ENCODE peak calls at places on chromosome 22, in seven cellular contexts. One of them, this sample, is unnamed.

GRCh38 chr22:48167238-48167637 is 1404.8 kb downstream of the TBC1D22A start:
- DNase-seq in CD4-positive, alpha-beta T cell: no peak
- DNase-seq in right cardiac atrium: no peak
- DNase-seq in HL-60: no peak
- DNase-seq in GM23338: peak
- DNase-seq in epithelial cell of prostate: no peak
- DNase-seq in mammary epithelial cell: no peak
- DNase-seq in this sample: no peak

GRCh38 chr22:17853066-17853465 is 78.8 kb upstream of the BID start:
- DNase-seq in epithelial cell of prostate: no peak
- DNase-seq in HL-60: no peak
- DNase-seq in mammary epithelial cell: no peak
- DNase-seq in CD4-positive, alpha-beta T cell: no peak
- DNase-seq in right cardiac atrium: peak
- DNase-seq in GM23338: no peak
- DNase-seq in this sample: no peak

GRCh38 chr22:28917747-28918543 is 34.6 kb downstream of the ZNRF3 start:
- DNase-seq in epithelial cell of prostate: no peak
- DNase-seq in mammary epithelial cell: no peak
- DNase-seq in CD4-positive, alpha-beta T cell: no peak
- DNase-seq in HL-60: no peak
- DNase-seq in right cardiac atrium: no peak
- DNase-seq in GM23338: peak
- DNase-seq in this sample: no peak

GRCh38 chr22:48892571-48893287 is 934.9 kb downstream of the BRD1 start:
- DNase-seq in mammary epithelial cell: no peak
- DNase-seq in right cardiac atrium: no peak
- DNase-seq in HL-60: no peak
- DNase-seq in GM23338: no peak
- DNase-seq in epithelial cell of prostate: no peak
- DNase-seq in CD4-positive, alpha-beta T cell: no peak
- DNase-seq in this sample: no peak

GRCh38 chr22:50422961-50423815 is 51.6 kb downstream of the SBF1 start:
- DNase-seq in epithelial cell of prostate: no peak
- DNase-seq in right cardiac atrium: peak
- DNase-seq in GM23338: no peak
- DNase-seq in mammary epithelial cell: no peak
- DNase-seq in HL-60: no peak
- DNase-seq in CD4-positive, alpha-beta T cell: no peak
- DNase-seq in this sample: no peak

GRCh38 chr22:25374871-25375270 is 155.4 kb downstream of the CRYBB2 start:
- DNase-seq in GM23338: no peak
- DNase-seq in mammary epithelial cell: no peak
- DNase-seq in epithelial cell of prostate: no peak
- DNase-seq in HL-60: no peak
- DNase-seq in CD4-positive, alpha-beta T cell: no peak
- DNase-seq in right cardiac atrium: peak
- DNase-seq in this sample: no peak

GRCh38 chr22:37283393-37283937 is 1.2 kb downstream of the CYTH4 start:
- DNase-seq in HL-60: no peak
- DNase-seq in GM23338: peak
- DNase-seq in mammary epithelial cell: no peak
- DNase-seq in epithelial cell of prostate: no peak
- DNase-seq in right cardiac atrium: no peak
- DNase-seq in CD4-positive, alpha-beta T cell: peak
- DNase-seq in this sample: peak

GRCh38 chr22:25744694-25745093 is 2.7 kb downstream of the MYO18B start:
- DNase-seq in HL-60: no peak
- DNase-seq in epithelial cell of prostate: no peak
- DNase-seq in GM23338: no peak
- DNase-seq in CD4-positive, alpha-beta T cell: no peak
- DNase-seq in mammary epithelial cell: no peak
- DNase-seq in right cardiac atrium: no peak
- DNase-seq in this sample: no peak

GRCh38 chr22:31952459-31952858 is 8.1 kb downstream of the YWHAH start:
- DNase-seq in GM23338: no peak
- DNase-seq in HL-60: peak
- DNase-seq in mammary epithelial cell: peak
- DNase-seq in CD4-positive, alpha-beta T cell: no peak
- DNase-seq in right cardiac atrium: no peak
- DNase-seq in epithelial cell of prostate: peak
- DNase-seq in this sample: no peak

GRCh38 chr22:32375678-32376450 is 18.2 kb downstream of the RFPL3 start:
- DNase-seq in mammary epithelial cell: no peak
- DNase-seq in right cardiac atrium: no peak
- DNase-seq in HL-60: no peak
- DNase-seq in CD4-positive, alpha-beta T cell: no peak
- DNase-seq in epithelial cell of prostate: no peak
- DNase-seq in GM23338: no peak
- DNase-seq in this sample: no peak

GRCh38 chr22:28837640-28838039 is 37.3 kb upstream of the XBP1 start:
- DNase-seq in right cardiac atrium: no peak
- DNase-seq in CD4-positive, alpha-beta T cell: no peak
- DNase-seq in epithelial cell of prostate: no peak
- DNase-seq in GM23338: no peak
- DNase-seq in HL-60: no peak
- DNase-seq in mammary epithelial cell: no peak
- DNase-seq in this sample: no peak

GRCh38 chr22:36331306-36331911 is 56.4 kb downstream of the MYH9 start:
- DNase-seq in CD4-positive, alpha-beta T cell: peak
- DNase-seq in HL-60: peak
- DNase-seq in mammary epithelial cell: peak
- DNase-seq in GM23338: peak
- DNase-seq in right cardiac atrium: peak
- DNase-seq in epithelial cell of prostate: peak
- DNase-seq in this sample: peak

GRCh38 chr22:38244106-38244505 is 28.7 kb downstream of the TMEM184B start:
- DNase-seq in epithelial cell of prostate: no peak
- DNase-seq in GM23338: no peak
- DNase-seq in right cardiac atrium: no peak
- DNase-seq in mammary epithelial cell: peak
- DNase-seq in HL-60: no peak
- DNase-seq in CD4-positive, alpha-beta T cell: no peak
- DNase-seq in this sample: no peak

GRCh38 chr22:39343259-39344045 is 6.3 kb upstream of the SYNGR1 start:
- DNase-seq in mammary epithelial cell: peak
- DNase-seq in right cardiac atrium: peak
- DNase-seq in GM23338: peak
- DNase-seq in epithelial cell of prostate: no peak
- DNase-seq in HL-60: no peak
- DNase-seq in CD4-positive, alpha-beta T cell: peak
- DNase-seq in this sample: peak

GRCh38 chr22:44154431-44154942 is 26.2 kb upstream of the PARVG start:
- DNase-seq in right cardiac atrium: no peak
- DNase-seq in GM23338: no peak
- DNase-seq in mammary epithelial cell: no peak
- DNase-seq in HL-60: no peak
- DNase-seq in epithelial cell of prostate: no peak
- DNase-seq in CD4-positive, alpha-beta T cell: no peak
- DNase-seq in this sample: no peak

GRCh38 chr22:47847281-47847890 is 1084.9 kb downstream of the TBC1D22A start:
- DNase-seq in mammary epithelial cell: no peak
- DNase-seq in epithelial cell of prostate: no peak
- DNase-seq in GM23338: no peak
- DNase-seq in CD4-positive, alpha-beta T cell: no peak
- DNase-seq in HL-60: no peak
- DNase-seq in right cardiac atrium: no peak
- DNase-seq in this sample: no peak

GRCh38 chr22:36334838-36335603 is 52.7 kb downstream of the MYH9 start:
- DNase-seq in epithelial cell of prostate: no peak
- DNase-seq in mammary epithelial cell: peak
- DNase-seq in GM23338: no peak
- DNase-seq in CD4-positive, alpha-beta T cell: peak
- DNase-seq in right cardiac atrium: peak
- DNase-seq in HL-60: peak
- DNase-seq in this sample: peak

GRCh38 chr22:49880281-49880680 is 26.6 kb downstream of the ZBED4 start:
- DNase-seq in mammary epithelial cell: no peak
- DNase-seq in CD4-positive, alpha-beta T cell: no peak
- DNase-seq in GM23338: peak
- DNase-seq in epithelial cell of prostate: no peak
- DNase-seq in HL-60: no peak
- DNase-seq in right cardiac atrium: no peak
- DNase-seq in this sample: peak

GRCh38 chr22:37309221-37310074 is 27.1 kb downstream of the CYTH4 start:
- DNase-seq in right cardiac atrium: peak
- DNase-seq in mammary epithelial cell: no peak
- DNase-seq in HL-60: peak
- DNase-seq in GM23338: no peak
- DNase-seq in epithelial cell of prostate: no peak
- DNase-seq in CD4-positive, alpha-beta T cell: peak
- DNase-seq in this sample: peak

GRCh38 chr22:49365910-49366309 is 461.8 kb downstream of the BRD1 start:
- DNase-seq in HL-60: no peak
- DNase-seq in CD4-positive, alpha-beta T cell: no peak
- DNase-seq in epithelial cell of prostate: no peak
- DNase-seq in mammary epithelial cell: no peak
- DNase-seq in GM23338: no peak
- DNase-seq in right cardiac atrium: no peak
- DNase-seq in this sample: no peak

GRCh38 chr22:39325392-39325932 is 6.0 kb upstream of the RPL3 start:
- DNase-seq in HL-60: no peak
- DNase-seq in epithelial cell of prostate: no peak
- DNase-seq in mammary epithelial cell: no peak
- DNase-seq in GM23338: no peak
- DNase-seq in right cardiac atrium: no peak
- DNase-seq in CD4-positive, alpha-beta T cell: no peak
- DNase-seq in this sample: no peak

GRCh38 chr22:41526802-41527799 is 17.2 kb downstream of the POLR3H start:
- DNase-seq in epithelial cell of prostate: no peak
- DNase-seq in mammary epithelial cell: no peak
- DNase-seq in CD4-positive, alpha-beta T cell: peak
- DNase-seq in right cardiac atrium: peak
- DNase-seq in GM23338: peak
- DNase-seq in HL-60: no peak
- DNase-seq in this sample: peak

GRCh38 chr22:30535182-30535581 is 11.4 kb downstream of the SEC14L6 start:
- DNase-seq in mammary epithelial cell: no peak
- DNase-seq in right cardiac atrium: no peak
- DNase-seq in epithelial cell of prostate: no peak
- DNase-seq in CD4-positive, alpha-beta T cell: no peak
- DNase-seq in GM23338: no peak
- DNase-seq in HL-60: no peak
- DNase-seq in this sample: no peak

GRCh38 chr22:43796567-43796966 is 15.5 kb downstream of the EFCAB6 start:
- DNase-seq in right cardiac atrium: no peak
- DNase-seq in epithelial cell of prostate: no peak
- DNase-seq in HL-60: no peak
- DNase-seq in mammary epithelial cell: peak
- DNase-seq in GM23338: peak
- DNase-seq in CD4-positive, alpha-beta T cell: no peak
- DNase-seq in this sample: no peak

GRCh38 chr22:36373258-36373579 is 14.5 kb downstream of the MYH9 start:
- DNase-seq in CD4-positive, alpha-beta T cell: no peak
- DNase-seq in right cardiac atrium: peak
- DNase-seq in GM23338: peak
- DNase-seq in HL-60: no peak
- DNase-seq in epithelial cell of prostate: no peak
- DNase-seq in mammary epithelial cell: no peak
- DNase-seq in this sample: no peak

GRCh38 chr22:23206915-23207314 is 26.6 kb downstream of the BCR start:
- DNase-seq in HL-60: no peak
- DNase-seq in GM23338: no peak
- DNase-seq in right cardiac atrium: no peak
- DNase-seq in CD4-positive, alpha-beta T cell: no peak
- DNase-seq in epithelial cell of prostate: no peak
- DNase-seq in mammary epithelial cell: no peak
- DNase-seq in this sample: no peak
- H3K27ac ChIP-seq in HL-60: no peak
- H3K27ac ChIP-seq in GM23338: no peak
- H3K27ac ChIP-seq in right cardiac atrium: no peak
- H3K27ac ChIP-seq in CD4-positive, alpha-beta T cell: no peak
- H3K27ac ChIP-seq in epithelial cell of prostate: no peak
- H3K27ac ChIP-seq in mammary epithelial cell: no peak
- H3K27ac ChIP-seq in this sample: no peak

GRCh38 chr22:45518580-45518991 is 15.9 kb downstream of the FBLN1 start:
- DNase-seq in GM23338: no peak
- DNase-seq in mammary epithelial cell: peak
- DNase-seq in CD4-positive, alpha-beta T cell: no peak
- DNase-seq in HL-60: no peak
- DNase-seq in epithelial cell of prostate: no peak
- DNase-seq in right cardiac atrium: peak
- DNase-seq in this sample: no peak

GRCh38 chr22:45515678-45516077 is 13.0 kb downstream of the FBLN1 start:
- DNase-seq in mammary epithelial cell: no peak
- DNase-seq in right cardiac atrium: peak
- DNase-seq in epithelial cell of prostate: no peak
- DNase-seq in CD4-positive, alpha-beta T cell: no peak
- DNase-seq in HL-60: no peak
- DNase-seq in GM23338: no peak
- DNase-seq in this sample: no peak

GRCh38 chr22:45516163-45516562 is 13.5 kb downstream of the FBLN1 start:
- DNase-seq in right cardiac atrium: peak
- DNase-seq in mammary epithelial cell: no peak
- DNase-seq in GM23338: no peak
- DNase-seq in epithelial cell of prostate: no peak
- DNase-seq in HL-60: no peak
- DNase-seq in CD4-positive, alpha-beta T cell: no peak
- DNase-seq in this sample: no peak

GRCh38 chr22:45521178-45521577 is 18.5 kb downstream of the FBLN1 start:
- DNase-seq in mammary epithelial cell: no peak
- DNase-seq in epithelial cell of prostate: no peak
- DNase-seq in GM23338: no peak
- DNase-seq in right cardiac atrium: peak
- DNase-seq in HL-60: no peak
- DNase-seq in CD4-positive, alpha-beta T cell: no peak
- DNase-seq in this sample: no peak

GRCh38 chr22:45516923-45517675 is 14.4 kb downstream of the FBLN1 start:
- DNase-seq in CD4-positive, alpha-beta T cell: no peak
- DNase-seq in GM23338: peak
- DNase-seq in HL-60: no peak
- DNase-seq in right cardiac atrium: peak
- DNase-seq in mammary epithelial cell: peak
- DNase-seq in epithelial cell of prostate: no peak
- DNase-seq in this sample: no peak
- H3K27ac ChIP-seq in CD4-positive, alpha-beta T cell: no peak
- H3K27ac ChIP-seq in GM23338: peak
- H3K27ac ChIP-seq in HL-60: no peak
- H3K27ac ChIP-seq in right cardiac atrium: no peak
- H3K27ac ChIP-seq in mammary epithelial cell: peak
- H3K27ac ChIP-seq in epithelial cell of prostate: peak
- H3K27ac ChIP-seq in this sample: no peak

DNA sequence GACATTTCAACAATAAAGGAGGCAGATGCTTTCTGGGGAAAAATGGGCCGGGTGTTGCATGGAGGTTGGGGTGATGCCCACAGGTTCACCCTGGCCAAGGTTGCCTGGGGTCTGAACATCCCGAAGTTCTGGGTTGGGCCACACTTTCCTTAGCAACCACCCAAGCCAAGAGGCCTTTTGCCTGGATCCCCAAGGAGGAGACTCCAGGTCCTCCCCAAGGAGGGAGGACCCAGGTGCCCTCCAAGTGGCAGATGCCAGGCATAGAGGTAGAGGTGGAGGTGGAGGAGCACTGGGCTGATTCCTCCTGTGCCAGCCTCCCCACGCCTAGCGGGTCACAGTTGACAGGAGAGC is 1.2 kb downstream of the CYB5R3 start:
- DNase-seq in epithelial cell of prostate: no peak
- DNase-seq in CD4-positive, alpha-beta T cell: no peak
- DNase-seq in GM23338: no peak
- DNase-seq in right cardiac atrium: no peak
- DNase-seq in HL-60: no peak
- DNase-seq in mammary epithelial cell: no peak
- DNase-seq in this sample: no peak
- H3K27ac ChIP-seq in epithelial cell of prostate: no peak
- H3K27ac ChIP-seq in CD4-positive, alpha-beta T cell: no peak
- H3K27ac ChIP-seq in GM23338: no peak
- H3K27ac ChIP-seq in right cardiac atrium: peak
- H3K27ac ChIP-seq in HL-60: no peak
- H3K27ac ChIP-seq in mammary epithelial cell: peak
- H3K27ac ChIP-seq in this sample: peak

GRCh38 chr22:19447388-19448075 is at the start of gene C22orf39:
- DNase-seq in CD4-positive, alpha-beta T cell: peak
- DNase-seq in GM23338: peak
- DNase-seq in epithelial cell of prostate: peak
- DNase-seq in HL-60: peak
- DNase-seq in mammary epithelial cell: peak
- DNase-seq in right cardiac atrium: peak
- DNase-seq in this sample: peak
- H3K27ac ChIP-seq in CD4-positive, alpha-beta T cell: peak
- H3K27ac ChIP-seq in GM23338: peak
- H3K27ac ChIP-seq in epithelial cell of prostate: peak
- H3K27ac ChIP-seq in HL-60: peak
- H3K27ac ChIP-seq in mammary epithelial cell: peak
- H3K27ac ChIP-seq in right cardiac atrium: peak
- H3K27ac ChIP-seq in this sample: peak